ENCODE peak calls at places on chromosomes 2 and 18, in eight cellular contexts. B is lower leg skin, M is thyroid gland, E is colonic mucosa, Q is transverse colon, H is fibroblast of pulmonary artery, I is uterus, W is keratinocyte. A is an unnamed sample.

GRCh38 chr2:240231838-240232244 is 91.4 kb upstream of the OTOS start:
- DNase-seq in B (no peak), M (no peak), E (peak), Q (peak), H (no peak), I (peak), W (no peak), A (no peak)

GRCh38 chr2:203030545-203030944 is 15.9 kb downstream of the NBEAL1 start:
- DNase-seq in B (no peak), M (no peak), E (no peak), Q (no peak), H (no peak), I (no peak), W (no peak), A (no peak)

GRCh38 chr18:54440292-54440691 is 82.6 kb downstream of the C18orf54 start:
- DNase-seq in B (no peak), M (no peak), E (no peak), Q (no peak), H (no peak), I (no peak), W (no peak), A (no peak)

GRCh38 chr18:79949571-79950439 is 1.6 kb downstream of the SLC66A2 start:
- DNase-seq in B (no peak), M (no peak), E (peak), Q (peak), H (no peak), I (no peak), W (no peak), A (no peak)

GRCh38 chr2:73588177-73588576 is 54.0 kb downstream of the NAT8 start:
- DNase-seq in B (no peak), M (no peak), E (no peak), Q (no peak), H (peak), I (no peak), W (no peak), A (no peak)

GRCh38 chr2:70123051-70123828 is 36.0 kb downstream of the PCBP1 start:
- DNase-seq in B (peak), M (peak), E (peak), Q (peak), H (peak), I (peak), W (no peak), A (peak)

GRCh38 chr18:46097853-46098615 is at the start of gene ATP5F1A:
- DNase-seq in B (peak), M (peak), E (peak), Q (peak), H (peak), I (peak), W (no peak), A (peak)

GRCh38 chr18:72086421-72086820 is 457.7 kb downstream of the CBLN2 start:
- DNase-seq in B (no peak), M (no peak), E (no peak), Q (no peak), H (peak), I (no peak), W (no peak), A (peak)

GRCh38 chr2:102238039-102238756 is 51.4 kb downstream of the IL1RL2 start:
- DNase-seq in B (no peak), M (no peak), E (no peak), Q (no peak), H (peak), I (no peak), W (no peak), A (peak)

GRCh38 chr2:102241616-102242260 is 54.9 kb downstream of the IL1RL2 start:
- DNase-seq in B (no peak), M (no peak), E (no peak), Q (no peak), H (peak), I (no peak), W (no peak), A (peak)

GRCh38 chr2:102238778-102239177 is 52.0 kb downstream of the IL1RL2 start:
- DNase-seq in B (no peak), M (no peak), E (no peak), Q (no peak), H (no peak), I (no peak), W (no peak), A (no peak)

GRCh38 chr2:102239344-102239743 is 52.5 kb downstream of the IL1RL2 start:
- DNase-seq in B (no peak), M (no peak), E (no peak), Q (no peak), H (no peak), I (no peak), W (no peak), A (no peak)

GRCh38 chr2:102240640-102241370 is 54.0 kb downstream of the IL1RL2 start:
- DNase-seq in B (peak), M (peak), E (peak), Q (peak), H (peak), I (peak), W (peak), A (peak)
- H3K4me3 ChIP-seq in B (no peak), M (no peak), E (no peak), Q (no peak), H (no peak), I (no peak), W (no peak), A (no peak)

GRCh38 chr2:186595219-186595618 is 5.4 kb downstream of the ITGAV start:
- DNase-seq in B (no peak), M (peak), E (no peak), Q (no peak), H (peak), I (no peak), W (no peak), A (no peak)

GRCh38 chr2:186594001-186594722 is 4.3 kb downstream of the ITGAV start:
- DNase-seq in B (no peak), M (no peak), E (no peak), Q (no peak), H (no peak), I (no peak), W (no peak), A (no peak)

GRCh38 chr2:186590538-186591441 is 934 bp downstream of the ITGAV start:
- DNase-seq in B (no peak), M (peak), E (peak), Q (peak), H (peak), I (peak), W (no peak), A (peak)

GRCh38 chr2:186589733-186590537 is at the start of gene ITGAV:
- DNase-seq in B (peak), M (peak), E (peak), Q (peak), H (peak), I (peak), W (no peak), A (peak)

DNA sequence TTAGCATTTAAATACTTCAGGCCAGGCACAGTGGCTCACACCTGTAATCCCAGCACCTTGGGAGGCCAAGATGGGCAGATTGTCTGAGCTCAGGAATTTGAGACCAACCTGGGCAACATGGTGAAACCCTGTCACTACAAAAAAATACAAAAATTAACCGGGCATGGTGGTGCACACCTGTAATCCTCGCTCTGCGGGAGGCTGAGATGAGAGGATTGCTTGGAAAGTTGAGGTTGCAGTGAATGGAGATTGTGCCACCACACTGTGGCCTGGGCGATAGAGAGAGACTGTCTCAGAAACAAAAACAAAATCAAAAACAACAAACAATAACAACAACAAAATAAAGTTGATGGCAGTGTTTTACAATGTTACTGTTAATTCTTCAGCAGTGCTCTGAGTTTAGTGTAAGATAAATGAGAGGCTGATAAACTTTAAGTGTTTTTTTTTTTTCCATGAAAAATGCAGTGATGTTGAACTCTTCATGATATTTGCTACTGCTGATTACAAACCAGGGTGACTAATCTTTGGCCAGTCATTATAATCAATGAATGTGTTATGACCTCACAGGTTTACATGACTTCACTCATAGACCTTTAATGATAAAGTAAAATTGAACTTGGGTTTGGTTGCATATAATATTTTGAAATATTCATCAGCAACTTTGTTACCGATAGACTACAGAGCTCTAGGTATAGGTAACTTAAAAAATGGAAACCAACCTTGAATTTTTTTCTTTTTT is 2.5 kb downstream of the ITGAV start:
- DNase-seq in B (no peak), M (no peak), E (no peak), Q (no peak), H (no peak), I (no peak), W (no peak), A (no peak)
- H3K4me3 ChIP-seq in B (no peak), M (no peak), E (no peak), Q (no peak), H (peak), I (no peak), W (peak), A (peak)

GRCh38 chr18:13556497-13556896 is 169.9 kb downstream of the FAM210A start:
- DNase-seq in B (no peak), M (no peak), E (no peak), Q (no peak), H (no peak), I (no peak), W (no peak), A (no peak)
- H3K4me3 ChIP-seq in B (no peak), M (no peak), E (no peak), Q (no peak), H (no peak), I (no peak), W (no peak), A (no peak)

GRCh38 chr18:75068682-75069435 is 140.1 kb downstream of the PTGR3 start:
- DNase-seq in B (no peak), M (no peak), E (no peak), Q (no peak), H (peak), I (no peak), W (no peak), A (no peak)

GRCh38 chr18:75071484-75071785 is 137.5 kb downstream of the PTGR3 start:
- DNase-seq in B (no peak), M (no peak), E (no peak), Q (peak), H (no peak), I (no peak), W (no peak), A (no peak)

GRCh38 chr18:75070625-75071483 is 138.1 kb downstream of the PTGR3 start:
- DNase-seq in B (peak), M (peak), E (peak), Q (peak), H (peak), I (no peak), W (peak), A (peak)

GRCh38 chr18:75071866-75072671 is 136.9 kb downstream of the PTGR3 start:
- DNase-seq in B (no peak), M (no peak), E (no peak), Q (no peak), H (no peak), I (no peak), W (no peak), A (no peak)

DNA sequence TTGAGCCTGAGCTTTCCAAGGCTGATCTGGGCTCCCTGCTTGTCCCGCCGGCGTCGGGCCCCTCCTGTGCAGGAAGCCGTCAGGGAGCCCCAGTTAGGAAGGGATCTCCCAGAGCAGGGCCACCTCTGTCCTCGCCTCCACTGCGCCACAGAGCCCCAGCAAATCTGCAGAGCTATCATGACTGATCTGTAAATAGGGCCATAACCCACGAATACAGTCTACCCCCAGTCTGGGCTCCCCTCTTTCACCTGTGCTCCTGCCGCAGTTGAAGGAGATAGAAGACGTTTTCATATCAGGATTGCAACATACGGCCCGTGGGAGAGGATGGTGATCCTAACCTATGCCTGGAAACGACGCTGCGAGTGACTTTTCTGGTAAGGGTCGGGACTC is 138.7 kb downstream of the PTGR3 start:
- DNase-seq in B (no peak), M (peak), E (no peak), Q (no peak), H (no peak), I (no peak), W (no peak), A (no peak)
- H3K4me3 ChIP-seq in B (no peak), M (no peak), E (no peak), Q (no peak), H (no peak), I (no peak), W (no peak), A (no peak)